ENCODE peak calls at places on chromosome 7, in seven cellular contexts. H, O, Q, V, B, N and S are unnamed samples.

GRCh38 chr7:44693641-44694313 is 54.9 kb upstream of the ZMIZ2 start:
- DNase-seq in N (no peak), B (no peak), H (no peak), O (no peak), V (peak), Q (peak), S (peak)

GRCh38 chr7:127876393-127876792 is 154.8 kb downstream of the LRRC4 start:
- DNase-seq in V (peak), O (no peak), N (no peak), Q (peak), H (no peak), B (no peak), S (peak)

GRCh38 chr7:657565-658119 is 68.9 kb upstream of the DNAAF5 start:
- DNase-seq in V (peak), O (no peak), B (no peak), H (no peak), Q (peak), N (no peak), S (peak)

GRCh38 chr7:12801107-12801506 is 113.7 kb downstream of the ARL4A start:
- DNase-seq in H (no peak), B (no peak), Q (no peak), V (no peak), O (no peak), N (no peak), S (no peak)

GRCh38 chr7:44284881-44285541 is 40.4 kb downstream of the CAMK2B start:
- DNase-seq in Q (no peak), O (no peak), H (no peak), B (no peak), N (no peak), V (no peak), S (no peak)

GRCh38 chr7:13518738-13519137 is 470.7 kb downstream of the ETV1 start:
- DNase-seq in O (no peak), Q (no peak), H (no peak), N (no peak), V (no peak), B (no peak), S (no peak)

GRCh38 chr7:100080895-100081534 is 508 bp downstream of the ZNF3 start:
- DNase-seq in N (no peak), B (no peak), Q (no peak), O (no peak), H (no peak), V (peak), S (peak)

GRCh38 chr7:22559829-22560489 is 60.0 kb upstream of the STEAP1B start:
- DNase-seq in B (peak), Q (peak), N (peak), H (peak), O (no peak), V (peak), S (peak)

GRCh38 chr7:3915337-3915865 is 614.3 kb downstream of the SDK1 start:
- DNase-seq in H (peak), B (no peak), V (no peak), N (no peak), O (no peak), Q (no peak), S (no peak)

GRCh38 chr7:148699772-148700629 is 1.3 kb downstream of the CUL1 start:
- DNase-seq in V (peak), N (no peak), O (no peak), B (no peak), H (peak), Q (peak), S (peak)

GRCh38 chr7:92586403-92586802 is 3.8 kb downstream of the FAM133B start:
- DNase-seq in H (no peak), B (no peak), Q (peak), O (no peak), V (peak), N (no peak), S (peak)

GRCh38 chr7:7761974-7762769 is 43.8 kb upstream of the RPA3 start:
- DNase-seq in N (no peak), Q (peak), B (peak), O (no peak), H (peak), V (peak), S (peak)

GRCh38 chr7:140506788-140507464 is 27.6 kb upstream of the MKRN1 start:
- DNase-seq in B (no peak), O (no peak), Q (peak), V (peak), N (no peak), H (no peak), S (peak)

GRCh38 chr7:17498230-17498629 is 199.8 kb downstream of the AHR start:
- DNase-seq in Q (no peak), V (no peak), H (no peak), B (no peak), N (no peak), O (no peak), S (no peak)

GRCh38 chr7:1779445-1779844 is 109.4 kb downstream of the ELFN1 start:
- DNase-seq in H (no peak), Q (no peak), B (no peak), V (no peak), O (no peak), N (no peak), S (no peak)

GRCh38 chr7:142803901-142804300 is 33.1 kb downstream of the PRSS2 start:
- DNase-seq in N (no peak), O (no peak), Q (no peak), B (no peak), H (no peak), V (no peak), S (no peak)

GRCh38 chr7:55360486-55360885 is 4.7 kb upstream of the LANCL2 start:
- DNase-seq in O (no peak), H (no peak), V (no peak), B (no peak), Q (no peak), N (no peak), S (no peak)

GRCh38 chr7:101816499-101817030 is 861 bp upstream of the CUX1 start:
- DNase-seq in O (peak), V (peak), Q (peak), N (peak), B (no peak), H (peak), S (peak)